ENCODE peak calls at places on chromosomes 1 and 21, in six cellular contexts. N is stomach, O is lower leg skin, X is fibroblast of lung, S is AG04450, B is adrenal gland. P is an unnamed sample.

GRCh38 chr1:71080178-71080781 is 555 bp downstream of the ZRANB2 start:
- DNase-seq in X (peak; percentile 18), N (no peak), B (no peak), S (no peak), O (no peak), P (no peak)

GRCh38 chr1:163528710-163529348 is 207.1 kb downstream of the NUF2 start:
- DNase-seq in N (peak; percentile 35), O (no peak), X (peak; percentile 13), B (peak; percentile 66), S (no peak), P (no peak)

GRCh38 chr1:44119525-44119924 is 904 bp downstream of the KLF17 start:
- DNase-seq in X (no peak), N (no peak), B (peak; percentile 3), S (no peak), O (peak; percentile 28), P (no peak)

GRCh38 chr1:55212349-55213028 is 2.7 kb downstream of the USP24 start:
- DNase-seq in O (no peak), S (no peak), X (peak; percentile 15), B (no peak), N (no peak), P (no peak)

GRCh38 chr1:50949286-50949982 is 10.6 kb downstream of the FAF1 start:
- DNase-seq in S (no peak), B (no peak), X (no peak), N (no peak), O (no peak), P (no peak)

GRCh38 chr1:208233546-208233945 is 10.6 kb downstream of the PLXNA2 start:
- DNase-seq in B (no peak), O (no peak), X (no peak), N (peak; percentile 78), S (no peak), P (no peak)

GRCh38 chr1:106961671-106962070 is 94.8 kb upstream of the PRMT6 start:
- DNase-seq in N (no peak), S (no peak), O (no peak), B (no peak), X (no peak), P (no peak)

GRCh38 chr1:8394456-8395321 is 76.8 kb downstream of the SLC45A1 start:
- DNase-seq in X (peak; percentile 93), N (no peak), B (no peak), S (peak; percentile 82), O (no peak), P (no peak)

GRCh38 chr1:165185161-165185889 is 171.2 kb downstream of the LMX1A start:
- DNase-seq in B (no peak), S (no peak), O (no peak), X (no peak), N (no peak), P (no peak)

GRCh38 chr1:225926551-225927113 is 2.6 kb upstream of the PYCR2 start:
- DNase-seq in X (peak; percentile 30), B (no peak), O (no peak), N (no peak), S (no peak), P (no peak)

GRCh38 chr21:43719748-43720538 is 1.0 kb downstream of the PDXK start:
- DNase-seq in S (no peak), B (peak; percentile 70), X (no peak), N (peak; percentile 39), O (no peak), P (no peak)

GRCh38 chr1:93140106-93140505 is 40.1 kb downstream of the TMED5 start:
- DNase-seq in S (no peak), B (no peak), O (no peak), X (no peak), N (no peak), P (no peak)

GRCh38 chr1:236345728-236346127 is 48.4 kb upstream of the EDARADD start:
- DNase-seq in X (no peak), N (no peak), B (no peak), S (no peak), O (no peak), P (no peak)
- TF ChIP-seq CTCF in X (peak; percentile 2), N (peak; percentile 23), B (no peak), S (peak; percentile 24), O (no peak), P (no peak)

DNA sequence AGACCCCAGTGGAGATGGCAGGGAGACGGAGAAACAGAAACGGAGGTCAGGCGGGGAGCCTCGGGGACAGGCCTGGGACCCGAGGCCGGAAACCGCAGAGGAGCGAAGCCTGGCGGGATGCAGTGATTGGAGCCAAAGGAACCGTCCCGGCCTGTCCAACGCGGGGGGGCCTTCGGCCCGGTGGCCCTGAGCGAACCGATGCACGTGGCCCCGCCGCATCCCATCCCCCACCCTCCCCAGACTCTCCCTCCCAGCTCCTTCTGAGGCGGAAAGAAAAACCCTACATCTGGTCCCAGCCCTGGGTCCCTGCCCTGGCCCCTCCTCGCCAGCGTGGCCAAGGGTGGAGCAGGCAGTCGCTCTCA is 1.2 kb upstream of the CRABP2 start:
- DNase-seq in X (peak; percentile 56), O (peak; percentile 94), N (no peak), S (no peak), B (peak; percentile 83), P (peak; percentile 69)
- TF ChIP-seq CTCF in X (no peak), O (no peak), N (no peak), S (no peak), B (no peak), P (no peak)

GRCh38 chr1:35192056-35192852 is 691 bp downstream of the SFPQ start:
- DNase-seq in X (peak; percentile 72), N (peak; percentile 87), O (peak; percentile 97), B (peak; percentile 87), S (no peak), P (peak; percentile 91)
- TF ChIP-seq CTCF in X (no peak), N (no peak), O (no peak), B (peak; percentile 32), S (no peak), P (no peak)

GRCh38 chr1:74271503-74271902 is 36.3 kb downstream of the TNNI3K start:
- DNase-seq in S (no peak), N (no peak), X (no peak), O (no peak), B (no peak), P (no peak)
- TF ChIP-seq CTCF in S (no peak), N (no peak), X (no peak), O (no peak), B (no peak), P (no peak)

GRCh38 chr1:195376190-195376589 is 1232.0 kb downstream of the KCNT2 start:
- DNase-seq in X (peak; percentile 5), N (no peak), O (no peak), S (no peak), B (no peak), P (no peak)
- TF ChIP-seq CTCF in X (peak; percentile 20), N (no peak), O (no peak), S (no peak), B (no peak), P (no peak)

GRCh38 chr1:110210604-110211502 is 739 bp downstream of the KCNC4 start:
- DNase-seq in O (peak; percentile 89), B (peak; percentile 75), S (no peak), X (peak; percentile 46), N (peak; percentile 57), P (no peak)

GRCh38 chr1:110214454-110215404 is 4.6 kb downstream of the KCNC4 start:
- DNase-seq in B (peak; percentile 82), X (no peak), S (no peak), O (no peak), N (peak; percentile 59), P (no peak)

GRCh38 chr1:110213143-110213540 is 3.0 kb downstream of the KCNC4 start:
- DNase-seq in X (no peak), B (no peak), S (no peak), O (no peak), N (no peak), P (no peak)

GRCh38 chr1:110211503-110212164 is 1.5 kb downstream of the KCNC4 start:
- DNase-seq in O (no peak), B (no peak), S (no peak), X (peak; percentile 12), N (no peak), P (no peak)

DNA sequence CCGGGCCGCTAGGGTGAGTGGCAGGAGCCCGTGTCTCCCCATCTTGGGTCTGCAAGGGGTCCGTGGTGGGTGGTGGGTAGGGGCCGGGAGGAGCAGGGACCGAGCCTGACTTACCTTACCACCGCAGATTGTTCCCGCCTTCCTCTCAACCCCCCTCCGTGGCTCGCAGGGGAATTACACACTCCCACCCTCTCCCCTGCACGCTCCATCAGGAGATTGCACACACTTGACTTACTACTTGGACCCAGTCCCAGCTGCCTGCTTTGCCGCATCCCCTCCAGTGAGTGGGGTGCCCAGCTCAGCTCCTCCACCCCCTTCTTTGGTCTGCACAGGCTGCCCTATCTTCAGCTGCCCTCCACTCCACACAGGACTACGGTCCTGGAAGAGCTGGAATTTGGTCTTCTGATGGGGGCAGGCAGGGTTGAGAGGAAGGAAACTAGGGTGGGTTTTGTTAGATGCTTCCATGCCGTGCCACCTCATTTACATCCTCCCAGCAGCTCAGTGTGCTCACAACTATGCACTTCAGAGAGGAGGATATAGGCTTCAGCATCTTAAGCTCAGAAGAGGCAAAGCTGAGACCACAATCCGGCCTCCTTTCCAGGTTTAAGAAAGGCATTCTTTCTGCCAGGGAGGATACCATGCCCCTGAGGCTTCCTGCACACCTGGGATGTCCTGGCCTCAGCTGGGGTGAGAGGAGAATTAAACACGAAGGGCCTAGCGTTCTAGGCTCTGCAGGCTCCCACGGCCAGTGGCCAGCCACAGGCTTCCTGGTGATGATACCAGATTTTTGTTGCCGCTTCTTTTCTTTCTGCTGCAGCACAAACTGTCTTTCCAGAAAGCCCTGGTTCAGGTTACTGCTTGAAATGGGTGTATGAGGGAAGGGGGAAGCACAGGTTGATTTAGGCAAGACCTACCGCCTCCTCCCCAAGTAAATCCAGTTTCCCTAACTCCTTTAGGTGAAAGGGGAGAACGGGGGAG is 2.3 kb downstream of the KCNC4 start:
- DNase-seq in N (no peak), X (peak; percentile 21), O (no peak), B (peak; percentile 63), S (no peak), P (no peak)
- TF ChIP-seq CTCF in N (no peak), X (no peak), O (no peak), B (no peak), S (no peak), P (no peak)

DNA sequence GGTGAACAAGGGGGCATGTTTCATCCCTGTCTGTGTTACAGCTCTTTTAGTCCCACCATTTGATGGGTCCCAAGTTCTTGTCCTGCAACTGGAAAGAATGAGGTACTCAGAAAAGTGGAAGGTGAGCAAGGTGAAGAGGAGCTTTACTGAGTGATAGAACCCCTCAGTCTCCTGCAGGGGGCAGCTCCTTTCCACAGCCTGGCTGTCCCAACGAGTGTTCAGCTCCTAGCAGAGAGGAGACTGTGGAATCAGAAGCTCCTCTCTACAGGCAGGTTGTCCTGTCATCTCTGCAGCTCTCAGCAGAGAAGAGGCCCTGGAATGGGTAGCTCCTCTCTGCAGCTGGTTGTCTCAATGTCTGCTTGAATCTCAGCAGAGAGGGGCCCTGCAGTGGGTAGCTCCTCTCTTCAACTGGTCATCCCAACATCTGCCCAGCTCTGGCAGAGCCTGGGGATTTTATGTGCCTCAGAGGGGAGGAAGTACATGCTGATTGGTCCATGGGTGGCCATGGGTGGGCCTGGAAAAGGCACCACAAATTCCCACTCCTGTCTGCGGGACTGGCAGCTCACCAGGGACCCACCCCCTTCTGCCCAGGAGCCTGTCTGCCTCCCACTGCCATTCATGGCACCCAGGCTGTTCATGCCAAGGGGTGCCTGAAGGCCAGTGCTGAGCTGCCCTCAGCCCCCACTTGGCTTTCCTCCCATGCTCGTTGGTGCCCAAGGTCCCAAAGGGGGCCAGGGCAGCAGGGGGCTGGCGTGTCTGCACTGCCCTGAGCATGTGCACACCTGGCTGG is 25.7 kb downstream of the LDLRAD1 start:
- DNase-seq in X (no peak), S (no peak), B (peak; percentile 52), O (no peak), N (no peak), P (no peak)
- TF ChIP-seq CTCF in X (no peak), S (no peak), B (peak; percentile 30), O (no peak), N (peak; percentile 25), P (no peak)